ENCODE peak calls at places on chromosomes 11 and 22, in six cellular contexts. V is CD4-positive, alpha-beta T cell; I is NCI-H345; L is cardiac fibroblast; R is AG10803; C is activated CD8-positive, alpha-beta memory T cell treated with anti-CD3 and anti-CD28 coated beads for 4 hours. A is an unnamed sample.

GRCh38 chr11:112795142-112795815 is 165.9 kb upstream of the NCAM1 start:
- DNase-seq in V (no peak), I (no peak), L (peak; percentile 57), R (peak; percentile 52), C (no peak), A (no peak)

GRCh38 chr11:118200901-118201680 is 23.7 kb downstream of the JAML start:
- DNase-seq in V (no peak), I (no peak), L (no peak), R (no peak), C (no peak), A (no peak)

GRCh38 chr22:23305922-23306374 is 125.6 kb downstream of the BCR start:
- DNase-seq in V (no peak), I (peak; percentile 80), L (peak; percentile 96), R (peak; percentile 27), C (no peak), A (no peak)

GRCh38 chr11:46673713-46674462 is 26.5 kb downstream of the ARHGAP1 start:
- DNase-seq in V (no peak), I (no peak), L (no peak), R (no peak), C (no peak), A (no peak)

GRCh38 chr22:44410396-44411056 is 87.5 kb downstream of the RTL6 start:
- DNase-seq in V (no peak), I (peak; percentile 30), L (no peak), R (no peak), C (no peak), A (no peak)

GRCh38 chr11:12139144-12139881 is 28.9 kb downstream of the MICAL2 start:
- DNase-seq in V (no peak), I (no peak), L (peak; percentile 88), R (peak; percentile 35), C (no peak), A (no peak)

GRCh38 chr11:35968386-35969088 is 24.7 kb downstream of the LDLRAD3 start:
- DNase-seq in V (no peak), I (no peak), L (no peak), R (peak; percentile 41), C (no peak), A (no peak)

GRCh38 chr11:21475276-21475675 is 717.6 kb upstream of the ANO5 start:
- DNase-seq in V (no peak), I (no peak), L (no peak), R (no peak), C (no peak), A (no peak)

GRCh38 chr22:43110444-43110926 is at the start of gene BIK:
- DNase-seq in V (peak; percentile 30), I (peak; percentile 39), L (peak; percentile 31), R (peak; percentile 17), C (no peak), A (no peak)

GRCh38 chr11:106160494-106160893 is 83.0 kb downstream of the AASDHPPT start:
- DNase-seq in V (no peak), I (no peak), L (no peak), R (no peak), C (no peak), A (no peak)

GRCh38 chr11:73942030-73942429 is 8.8 kb upstream of the DNAJB13 start:
- DNase-seq in V (no peak), I (no peak), L (no peak), R (no peak), C (no peak), A (no peak)

GRCh38 chr22:49042066-49042465 is 785.6 kb downstream of the BRD1 start:
- DNase-seq in V (no peak), I (no peak), L (no peak), R (no peak), C (no peak), A (no peak)

GRCh38 chr11:10490398-10491232 is 35.6 kb downstream of the AMPD3 start:
- DNase-seq in V (no peak), I (no peak), L (peak; percentile 99), R (peak; percentile 94), C (no peak), A (no peak)

GRCh38 chr22:46806789-46807188 is 44.3 kb downstream of the TBC1D22A start:
- DNase-seq in V (no peak), I (no peak), L (no peak), R (no peak), C (no peak), A (no peak)

GRCh38 chr22:49514211-49514610 is 313.5 kb downstream of the BRD1 start:
- DNase-seq in V (no peak), I (no peak), L (no peak), R (no peak), C (no peak), A (no peak)

GRCh38 chr22:36409911-36410756 is 22.4 kb upstream of the MYH9 start:
- DNase-seq in V (peak; percentile 32), I (peak; percentile 96), L (no peak), R (no peak), C (peak; percentile 9), A (peak; percentile 29)